ENCODE peak calls at places on chromosomes 16 and 17, in six cellular contexts. B, W, Q, X, G and S are unnamed samples.

GRCh38 chr16:84579936-84580335 is 37.9 kb downstream of the COTL1 start:
- DNase-seq in B (no peak), Q (no peak), G (no peak), X (no peak), W (no peak), S (no peak)

GRCh38 chr16:76947694-76948093 is 243.3 kb upstream of the MON1B start:
- DNase-seq in W (peak), B (no peak), Q (no peak), X (no peak), G (no peak), S (no peak)

GRCh38 chr17:47692895-47693666 is 880 bp upstream of the TBKBP1 start:
- DNase-seq in B (no peak), W (peak), Q (no peak), X (no peak), G (no peak), S (peak)

GRCh38 chr17:74134991-74135390 is 68.5 kb upstream of the RPL38 start:
- DNase-seq in W (no peak), X (no peak), G (no peak), B (no peak), Q (no peak), S (no peak)

GRCh38 chr17:32519769-32520701 is 33.2 kb downstream of the CDK5R1 start:
- DNase-seq in B (no peak), Q (no peak), X (no peak), W (peak), G (peak), S (peak)

GRCh38 chr16:27515874-27516353 is 33.8 kb downstream of the GTF3C1 start:
- DNase-seq in X (no peak), W (peak), G (peak), Q (no peak), B (no peak), S (peak)

GRCh38 chr17:79943354-79944241 is 92.1 kb downstream of the TBC1D16 start:
- DNase-seq in Q (no peak), G (no peak), W (no peak), B (no peak), X (no peak), S (no peak)

GRCh38 chr16:52346709-52347108 is 200.2 kb downstream of the TOX3 start:
- DNase-seq in B (no peak), G (no peak), Q (no peak), X (no peak), W (no peak), S (no peak)

GRCh38 chr16:74775255-74775654 is 635 bp upstream of the FA2H start:
- DNase-seq in X (no peak), B (no peak), G (no peak), Q (no peak), W (no peak), S (no peak)

GRCh38 chr17:66468241-66469087 is 166.1 kb downstream of the PRKCA start:
- DNase-seq in B (peak), W (no peak), G (peak), X (peak), Q (no peak), S (peak)

GRCh38 chr17:41338961-41339485 is 11.6 kb downstream of the KRT33A start:
- DNase-seq in G (peak), W (peak), X (no peak), Q (no peak), B (no peak), S (peak)

GRCh38 chr17:41500131-41500911 is 5.1 kb downstream of the KRT13 start:
- DNase-seq in G (peak), X (no peak), Q (no peak), W (peak), B (peak), S (peak)